ENCODE peak calls at places on chromosome 1, in seven cellular contexts. W is activated T-cell treated with anti-CD3 and anti-CD28 coated beads, Interleukin-2, amount 50 U/mL, for 72 hours; F is NCI-H1105 treated with DMSO at 0.1 percent for 48 hours; H is NCI-H1694; M is T follicular helper cell; E is A673; J is CD4-positive, alpha-beta memory T cell. B is an unnamed sample.

GRCh38 chr1:21659099-21659923 is 9.8 kb downstream of the RAP1GAP start:
- DNase-seq in H (peak; percentile 60), F (peak; percentile 69), M (peak; percentile 72), E (peak; percentile 75), W (peak; percentile 86), J (peak; percentile 86), B (peak; percentile 42)

GRCh38 chr1:193406901-193407300 is 220.5 kb upstream of the B3GALT2 start:
- DNase-seq in W (no peak), F (peak; percentile 42), E (peak; percentile 65), H (peak; percentile 38), J (peak; percentile 56), M (no peak), B (peak; percentile 83)

GRCh38 chr1:225462714-225463574 is 35.1 kb upstream of the LBR start:
- DNase-seq in H (peak; percentile 90), F (peak; percentile 89), W (no peak), M (no peak), J (no peak), E (peak; percentile 85), B (peak; percentile 69)

GRCh38 chr1:83692524-83693336 is 306.2 kb downstream of the TTLL7 start:
- DNase-seq in H (no peak), M (no peak), W (peak; percentile 3), J (peak; percentile 0), F (no peak), E (peak; percentile 22), B (no peak)

GRCh38 chr1:3062616-3063378 is 6.2 kb upstream of the PRDM16 start:
- DNase-seq in W (no peak), H (no peak), J (no peak), E (no peak), M (no peak), F (no peak), B (no peak)

GRCh38 chr1:235993652-235994051 is 71.2 kb downstream of the NID1 start:
- DNase-seq in F (no peak), E (no peak), M (no peak), J (no peak), H (no peak), W (no peak), B (no peak)

GRCh38 chr1:60620107-60620506 is 462.3 kb upstream of the NFIA start:
- DNase-seq in W (no peak), F (no peak), J (no peak), E (peak; percentile 71), H (no peak), M (no peak), B (no peak)

GRCh38 chr1:41371630-41372599 is 10.7 kb downstream of the FOXO6 start:
- DNase-seq in F (peak; percentile 96), E (no peak), M (no peak), W (no peak), J (no peak), H (peak; percentile 75), B (peak; percentile 86)

GRCh38 chr1:84301759-84302380 is 362 bp downstream of the SAMD13 start:
- DNase-seq in E (peak; percentile 17), M (no peak), W (no peak), F (peak; percentile 62), J (no peak), H (no peak), B (no peak)

GRCh38 chr1:199639453-199639852 is 388.1 kb upstream of the NR5A2 start:
- DNase-seq in J (no peak), F (peak; percentile 37), E (no peak), M (no peak), W (no peak), H (no peak), B (no peak)

GRCh38 chr1:88877382-88877825 is 14.0 kb downstream of the GTF2B start:
- DNase-seq in F (peak; percentile 41), J (peak; percentile 25), M (no peak), E (peak; percentile 59), W (no peak), H (no peak), B (peak; percentile 46)

GRCh38 chr1:19640363-19641316 is 3.5 kb upstream of the NBL1 start:
- DNase-seq in M (no peak), W (no peak), E (peak; percentile 86), J (no peak), H (no peak), F (peak; percentile 45), B (peak; percentile 40)

B was measured in NCI-H446.